ENCODE peak calls at places on chromosome 13, in seven cellular contexts. P is MCF 10A, N is activated B cell treated with CpG ODN at 0.5 μM for 24 hours, H is HFFc6, Q is suprapubic skin, F is heart left ventricle, K is tibial nerve. L is an unnamed sample.

GRCh38 chr13:48037346-48038173 is at the start of gene NUDT15:
- DNase-seq in P (peak; percentile 95), N (peak; percentile 92), H (peak; percentile 87), Q (peak; percentile 95), F (peak; percentile 96), K (peak; percentile 76), L (peak; percentile 95)

GRCh38 chr13:95002968-95003813 is 290.8 kb upstream of the SOX21 start:
- DNase-seq in P (no peak), N (no peak), H (no peak), Q (no peak), F (no peak), K (no peak), L (no peak)

GRCh38 chr13:75352641-75353327 is 129.2 kb downstream of the TBC1D4 start:
- DNase-seq in P (no peak), N (no peak), H (no peak), Q (no peak), F (no peak), K (no peak), L (no peak)

GRCh38 chr13:55038230-55038629 is 2009.6 kb downstream of the OLFM4 start:
- DNase-seq in P (no peak), N (no peak), H (no peak), Q (no peak), F (no peak), K (no peak), L (no peak)

GRCh38 chr13:63625869-63626268 is 2210.2 kb upstream of the PCDH20 start:
- DNase-seq in P (peak; percentile 23), N (no peak), H (no peak), Q (no peak), F (no peak), K (no peak), L (peak; percentile 67)

GRCh38 chr13:44404261-44405139 is 30.9 kb downstream of the SERP2 start:
- DNase-seq in P (no peak), N (no peak), H (no peak), Q (no peak), F (no peak), K (no peak), L (no peak)

GRCh38 chr13:35987572-35988513 is 143.3 kb downstream of the DCLK1 start:
- DNase-seq in P (peak; percentile 89), N (no peak), H (no peak), Q (no peak), F (peak; percentile 63), K (no peak), L (no peak)

GRCh38 chr13:39263033-39263432 is 224.8 kb downstream of the NHLRC3 start:
- DNase-seq in P (peak; percentile 69), N (no peak), H (peak; percentile 39), Q (no peak), F (no peak), K (peak; percentile 43), L (no peak)

GRCh38 chr13:99867535-99868271 is 103.9 kb downstream of the ZIC5 start:
- DNase-seq in P (no peak), N (no peak), H (no peak), Q (no peak), F (no peak), K (no peak), L (no peak)

GRCh38 chr13:97600438-97601080 is 166.6 kb downstream of the RAP2A start:
- DNase-seq in P (peak; percentile 83), N (no peak), H (peak; percentile 18), Q (no peak), F (no peak), K (no peak), L (peak; percentile 54)

GRCh38 chr13:51934461-51935087 is 72.8 kb downstream of the CCDC70 start:
- DNase-seq in P (no peak), N (no peak), H (no peak), Q (no peak), F (no peak), K (no peak), L (no peak)

GRCh38 chr13:44620057-44620456 is 43.9 kb upstream of the TSC22D1 start:
- DNase-seq in P (no peak), N (no peak), H (peak; percentile 68), Q (no peak), F (no peak), K (no peak), L (peak; percentile 55)

GRCh38 chr13:113166266-113166665 is 7.8 kb downstream of the PROZ start:
- DNase-seq in P (no peak), N (no peak), H (no peak), Q (no peak), F (no peak), K (no peak), L (no peak)

GRCh38 chr13:32272021-32272695 is 43.0 kb downstream of the ZAR1L start:
- DNase-seq in P (peak; percentile 56), N (no peak), H (no peak), Q (no peak), F (no peak), K (no peak), L (no peak)

GRCh38 chr13:112456138-112457056 is 80.2 kb downstream of the SPACA7 start:
- DNase-seq in P (no peak), N (no peak), H (no peak), Q (peak; percentile 68), F (peak; percentile 25), K (no peak), L (no peak)

GRCh38 chr13:106500450-106500849 is 35.0 kb downstream of the EFNB2 start:
- DNase-seq in P (no peak), N (no peak), H (no peak), Q (no peak), F (no peak), K (no peak), L (no peak)

GRCh38 chr13:101545521-101545920 is 93.0 kb downstream of the ITGBL1 start:
- DNase-seq in P (no peak), N (no peak), H (peak; percentile 25), Q (no peak), F (no peak), K (no peak), L (no peak)

GRCh38 chr13:77113496-77113895 is 86.5 kb upstream of the FBXL3 start:
- DNase-seq in P (no peak), N (no peak), H (no peak), Q (no peak), F (no peak), K (no peak), L (no peak)

GRCh38 chr13:44819245-44819644 is 170.0 kb downstream of the NUFIP1 start:
- DNase-seq in P (peak; percentile 61), N (no peak), H (peak; percentile 66), Q (no peak), F (no peak), K (no peak), L (peak; percentile 88)

GRCh38 chr13:20728579-20729300 is 25.2 kb downstream of the IL17D start:
- DNase-seq in P (no peak), N (no peak), H (no peak), Q (no peak), F (no peak), K (no peak), L (no peak)

GRCh38 chr13:36674337-36675212 is 755 bp downstream of the SERTM1 start:
- DNase-seq in P (no peak), N (no peak), H (no peak), Q (peak; percentile 66), F (no peak), K (no peak), L (no peak)

DNA sequence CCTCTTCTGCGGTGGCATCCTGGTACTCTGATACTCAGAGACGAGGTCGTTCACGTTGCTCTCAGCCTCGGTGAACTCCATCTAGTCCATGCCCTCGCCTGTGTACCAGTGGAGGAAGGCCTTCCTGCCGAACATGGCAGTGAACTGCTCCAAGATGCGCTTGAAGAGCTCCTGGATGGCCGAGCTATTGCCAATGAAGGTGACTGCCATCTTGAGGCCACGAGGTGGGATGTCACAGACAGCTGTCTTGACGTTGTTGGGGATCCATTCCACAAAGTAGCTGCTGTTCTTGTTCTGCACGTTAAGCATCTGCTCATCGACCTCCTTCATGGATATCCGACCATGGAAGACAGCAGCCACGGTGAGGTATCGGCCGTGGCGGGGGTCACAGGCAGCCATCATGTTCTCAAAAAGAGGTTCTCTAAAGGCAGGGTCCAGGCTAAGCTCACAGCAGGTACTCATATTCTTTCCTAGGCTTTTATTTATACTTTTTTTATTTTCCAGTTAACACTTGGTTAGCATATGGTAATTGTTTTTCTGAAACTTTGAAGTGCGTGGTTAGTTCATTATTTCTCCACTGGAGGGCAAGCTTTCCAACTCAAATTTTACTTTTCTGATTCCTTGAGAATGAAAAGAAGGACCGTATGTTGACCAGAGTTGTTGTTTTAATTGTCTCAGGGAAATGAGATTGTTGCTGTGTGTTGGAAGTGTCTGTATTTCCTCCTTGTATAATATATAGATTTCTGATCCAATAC is 72.4 kb upstream of the RGCC start:
- DNase-seq in P (peak; percentile 18), N (no peak), H (no peak), Q (no peak), F (no peak), K (no peak), L (no peak)
- TF ChIP-seq CTCF in P (peak; percentile 42), N (no peak), H (peak; percentile 81), Q (no peak), F (peak; percentile 40), K (no peak), L (peak; percentile 69)

DNA sequence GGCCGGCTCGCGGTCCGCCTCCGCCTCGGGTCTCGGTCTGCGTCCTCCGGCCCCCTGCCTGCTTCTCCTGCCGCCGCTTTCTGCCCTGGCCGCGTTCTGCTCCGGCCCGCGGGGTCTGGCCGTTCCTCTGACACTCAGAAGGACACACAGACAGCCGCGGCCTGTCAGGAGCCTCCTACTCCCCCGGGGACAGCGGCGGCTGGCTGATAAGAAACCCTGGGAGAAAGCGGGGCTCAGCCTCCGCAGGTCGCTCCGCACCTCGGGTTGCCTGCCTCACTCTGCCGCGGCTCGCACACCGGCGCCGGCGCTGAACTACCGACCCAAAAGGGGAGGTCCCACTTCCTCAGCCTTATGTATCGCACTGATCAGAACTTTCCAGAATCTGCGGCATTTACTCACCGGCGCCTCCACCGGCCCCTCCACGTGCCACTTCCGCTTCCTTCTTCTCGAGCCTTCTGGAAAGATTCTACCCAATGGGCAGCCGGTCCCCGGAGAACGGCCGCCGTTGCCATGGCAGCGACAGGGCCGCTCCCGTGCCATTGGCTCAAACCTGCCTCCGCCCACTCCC is at the start of gene HSPH1:
- DNase-seq in P (peak; percentile 98), N (peak; percentile 99), H (peak; percentile 99), Q (peak; percentile 99), F (peak; percentile 99), K (peak; percentile 99), L (peak; percentile 97)
- TF ChIP-seq CTCF in P (no peak), N (no peak), H (peak; percentile 56), Q (no peak), F (no peak), K (no peak), L (peak; percentile 42)

DNA sequence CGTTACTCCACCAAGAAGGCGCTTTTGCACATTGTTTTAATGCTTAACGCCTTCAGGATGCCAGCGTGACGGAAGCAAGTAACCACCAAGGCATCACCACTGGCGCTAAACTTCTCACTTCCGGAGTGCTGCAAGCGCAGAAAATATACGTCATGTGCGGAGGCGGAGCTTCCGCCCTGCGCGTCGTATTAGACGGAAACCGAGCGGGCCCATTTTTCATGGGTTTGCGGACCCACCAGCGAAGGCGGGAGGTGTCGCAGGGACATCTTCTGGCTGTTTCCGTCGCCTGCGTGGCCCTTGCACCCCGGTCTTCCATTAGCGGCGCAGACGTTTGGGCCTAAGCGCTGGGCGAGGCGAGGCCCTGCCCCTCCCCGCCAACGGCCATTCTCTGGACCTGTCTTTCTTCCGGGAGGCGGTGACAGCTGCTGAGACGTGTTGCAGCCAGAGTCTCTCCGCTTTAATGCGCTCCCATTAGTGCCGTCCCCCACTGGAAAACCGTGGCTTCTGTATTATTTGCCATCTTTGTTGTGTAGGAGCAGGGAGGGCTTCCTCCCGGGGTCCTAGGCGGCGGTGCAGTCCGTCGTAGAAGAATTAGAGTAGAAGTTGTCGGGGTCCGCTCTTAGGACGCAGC is at the start of gene ERCC5:
- DNase-seq in P (peak; percentile 96), N (peak; percentile 96), H (peak; percentile 97), Q (peak; percentile 97), F (peak; percentile 95), K (peak; percentile 86), L (peak; percentile 87)
- TF ChIP-seq CTCF in P (no peak), N (no peak), H (no peak), Q (no peak), F (no peak), K (no peak), L (peak; percentile 28)

GRCh38 chr13:92734545-92734944 is 492.1 kb upstream of the GPC6 start:
- DNase-seq in P (no peak), N (no peak), H (no peak), Q (no peak), F (no peak), K (no peak), L (no peak)
- TF ChIP-seq CTCF in P (no peak), N (no peak), H (no peak), Q (no peak), F (no peak), K (no peak), L (no peak)